ENCODE peak calls at places on chromosomes 11 and 22, in seven cellular contexts. One of them, this sample, is unnamed.

GRCh38 chr22:41596776-41597634 is 7.4 kb upstream of the PMM1 start:
- DNase-seq in NCI-H146: peak
- DNase-seq in Calu3: peak
- DNase-seq in caudate nucleus: peak
- DNase-seq in fibroblast of mammary gland: peak
- DNase-seq in head of caudate nucleus: peak
- DNase-seq in HuH-7: peak
- DNase-seq in this sample: no peak

GRCh38 chr11:75189911-75190310 is 39.0 kb downstream of the SLCO2B1 start:
- DNase-seq in head of caudate nucleus: no peak
- DNase-seq in caudate nucleus: no peak
- DNase-seq in NCI-H146: no peak
- DNase-seq in Calu3: no peak
- DNase-seq in fibroblast of mammary gland: peak
- DNase-seq in HuH-7: no peak
- DNase-seq in this sample: no peak

GRCh38 chr11:35487532-35488078 is 37.8 kb downstream of the PAMR1 start:
- DNase-seq in head of caudate nucleus: no peak
- DNase-seq in HuH-7: peak
- DNase-seq in Calu3: peak
- DNase-seq in caudate nucleus: no peak
- DNase-seq in fibroblast of mammary gland: peak
- DNase-seq in NCI-H146: peak
- DNase-seq in this sample: no peak

GRCh38 chr11:45085657-45086501 is 60.6 kb upstream of the PRDM11 start:
- DNase-seq in fibroblast of mammary gland: no peak
- DNase-seq in caudate nucleus: no peak
- DNase-seq in Calu3: no peak
- DNase-seq in HuH-7: no peak
- DNase-seq in head of caudate nucleus: no peak
- DNase-seq in NCI-H146: peak
- DNase-seq in this sample: no peak

GRCh38 chr11:109644158-109644557 is 222.2 kb downstream of the C11orf87 start:
- DNase-seq in head of caudate nucleus: peak
- DNase-seq in Calu3: no peak
- DNase-seq in fibroblast of mammary gland: peak
- DNase-seq in caudate nucleus: peak
- DNase-seq in NCI-H146: peak
- DNase-seq in HuH-7: no peak
- DNase-seq in this sample: peak

GRCh38 chr11:123129920-123130319 is 65.1 kb downstream of the CLMP start:
- DNase-seq in Calu3: no peak
- DNase-seq in head of caudate nucleus: no peak
- DNase-seq in HuH-7: no peak
- DNase-seq in fibroblast of mammary gland: peak
- DNase-seq in NCI-H146: no peak
- DNase-seq in caudate nucleus: no peak
- DNase-seq in this sample: no peak

GRCh38 chr11:84947970-84948600 is 679.1 kb downstream of the DLG2 start:
- DNase-seq in head of caudate nucleus: peak
- DNase-seq in fibroblast of mammary gland: peak
- DNase-seq in Calu3: no peak
- DNase-seq in NCI-H146: no peak
- DNase-seq in caudate nucleus: peak
- DNase-seq in HuH-7: no peak
- DNase-seq in this sample: no peak

GRCh38 chr11:108496643-108497256 is 1.4 kb downstream of the POGLUT3 start:
- DNase-seq in caudate nucleus: no peak
- DNase-seq in head of caudate nucleus: no peak
- DNase-seq in Calu3: no peak
- DNase-seq in fibroblast of mammary gland: peak
- DNase-seq in HuH-7: no peak
- DNase-seq in NCI-H146: no peak
- DNase-seq in this sample: no peak

GRCh38 chr11:27087425-27087824 is 46.8 kb downstream of the BBOX1 start:
- DNase-seq in head of caudate nucleus: no peak
- DNase-seq in HuH-7: no peak
- DNase-seq in caudate nucleus: no peak
- DNase-seq in fibroblast of mammary gland: no peak
- DNase-seq in NCI-H146: no peak
- DNase-seq in Calu3: no peak
- DNase-seq in this sample: no peak

GRCh38 chr22:21952586-21953571 is at the start of gene PPM1F:
- DNase-seq in NCI-H146: peak
- DNase-seq in fibroblast of mammary gland: peak
- DNase-seq in head of caudate nucleus: peak
- DNase-seq in caudate nucleus: peak
- DNase-seq in HuH-7: peak
- DNase-seq in Calu3: peak
- DNase-seq in this sample: peak

GRCh38 chr22:26409705-26410376 is 19.2 kb upstream of the ASPHD2 start:
- DNase-seq in NCI-H146: no peak
- DNase-seq in Calu3: no peak
- DNase-seq in head of caudate nucleus: no peak
- DNase-seq in caudate nucleus: peak
- DNase-seq in HuH-7: no peak
- DNase-seq in fibroblast of mammary gland: no peak
- DNase-seq in this sample: no peak

GRCh38 chr11:130769782-130770565 is 146.3 kb downstream of the SNX19 start:
- DNase-seq in fibroblast of mammary gland: peak
- DNase-seq in Calu3: no peak
- DNase-seq in HuH-7: no peak
- DNase-seq in caudate nucleus: no peak
- DNase-seq in NCI-H146: no peak
- DNase-seq in head of caudate nucleus: no peak
- DNase-seq in this sample: no peak

GRCh38 chr22:33832558-33833151 is 87.6 kb downstream of the LARGE1 start:
- DNase-seq in fibroblast of mammary gland: no peak
- DNase-seq in HuH-7: no peak
- DNase-seq in Calu3: no peak
- DNase-seq in caudate nucleus: no peak
- DNase-seq in head of caudate nucleus: no peak
- DNase-seq in NCI-H146: no peak
- DNase-seq in this sample: no peak

GRCh38 chr11:33864479-33864878 is 27.4 kb downstream of the LMO2 start:
- DNase-seq in HuH-7: no peak
- DNase-seq in Calu3: no peak
- DNase-seq in caudate nucleus: no peak
- DNase-seq in fibroblast of mammary gland: no peak
- DNase-seq in NCI-H146: no peak
- DNase-seq in head of caudate nucleus: no peak
- DNase-seq in this sample: no peak

GRCh38 chr11:60570970-60571369 is 55.8 kb downstream of the MS4A13 start:
- DNase-seq in NCI-H146: no peak
- DNase-seq in fibroblast of mammary gland: no peak
- DNase-seq in Calu3: no peak
- DNase-seq in caudate nucleus: no peak
- DNase-seq in HuH-7: no peak
- DNase-seq in head of caudate nucleus: no peak
- DNase-seq in this sample: no peak

GRCh38 chr11:113705871-113706654 is at the start of gene TMPRSS5:
- DNase-seq in HuH-7: no peak
- DNase-seq in head of caudate nucleus: peak
- DNase-seq in NCI-H146: no peak
- DNase-seq in caudate nucleus: peak
- DNase-seq in fibroblast of mammary gland: no peak
- DNase-seq in Calu3: peak
- DNase-seq in this sample: no peak

GRCh38 chr11:70842256-70842655 is 410.1 kb downstream of the SHANK2 start:
- DNase-seq in HuH-7: no peak
- DNase-seq in head of caudate nucleus: no peak
- DNase-seq in caudate nucleus: no peak
- DNase-seq in NCI-H146: no peak
- DNase-seq in Calu3: no peak
- DNase-seq in fibroblast of mammary gland: no peak
- DNase-seq in this sample: no peak

GRCh38 chr22:18067548-18068341 is 10.0 kb upstream of the PEX26 start:
- DNase-seq in head of caudate nucleus: no peak
- DNase-seq in HuH-7: no peak
- DNase-seq in NCI-H146: no peak
- DNase-seq in caudate nucleus: no peak
- DNase-seq in fibroblast of mammary gland: no peak
- DNase-seq in Calu3: no peak
- DNase-seq in this sample: no peak

GRCh38 chr22:17350292-17350691 is 19.0 kb upstream of the CECR2 start:
- DNase-seq in caudate nucleus: no peak
- DNase-seq in HuH-7: no peak
- DNase-seq in NCI-H146: no peak
- DNase-seq in Calu3: no peak
- DNase-seq in fibroblast of mammary gland: no peak
- DNase-seq in head of caudate nucleus: no peak
- DNase-seq in this sample: no peak

GRCh38 chr22:23537421-23537820 is 42.7 kb downstream of the IGLL1 start:
- DNase-seq in NCI-H146: no peak
- DNase-seq in fibroblast of mammary gland: no peak
- DNase-seq in Calu3: no peak
- DNase-seq in head of caudate nucleus: no peak
- DNase-seq in HuH-7: no peak
- DNase-seq in caudate nucleus: no peak
- DNase-seq in this sample: no peak

GRCh38 chr11:43989162-43989961 is 46.9 kb downstream of the C11orf96 start:
- DNase-seq in Calu3: no peak
- DNase-seq in caudate nucleus: no peak
- DNase-seq in head of caudate nucleus: no peak
- DNase-seq in NCI-H146: no peak
- DNase-seq in HuH-7: no peak
- DNase-seq in fibroblast of mammary gland: no peak
- DNase-seq in this sample: no peak

GRCh38 chr11:118907051-118907748 is 18.5 kb downstream of the BCL9L start:
- DNase-seq in NCI-H146: peak
- DNase-seq in fibroblast of mammary gland: peak
- DNase-seq in caudate nucleus: peak
- DNase-seq in Calu3: peak
- DNase-seq in HuH-7: peak
- DNase-seq in head of caudate nucleus: peak
- DNase-seq in this sample: peak

GRCh38 chr11:39374963-39375698 is 2084.3 kb downstream of the LRRC4C start:
- DNase-seq in NCI-H146: no peak
- DNase-seq in Calu3: peak
- DNase-seq in head of caudate nucleus: no peak
- DNase-seq in HuH-7: peak
- DNase-seq in caudate nucleus: no peak
- DNase-seq in fibroblast of mammary gland: peak
- DNase-seq in this sample: no peak

GRCh38 chr11:45185228-45185729 is 38.8 kb downstream of the PRDM11 start:
- DNase-seq in HuH-7: no peak
- DNase-seq in caudate nucleus: no peak
- DNase-seq in Calu3: no peak
- DNase-seq in fibroblast of mammary gland: no peak
- DNase-seq in NCI-H146: no peak
- DNase-seq in head of caudate nucleus: no peak
- DNase-seq in this sample: no peak

GRCh38 chr22:36738416-36739020 is 35.0 kb upstream of the CACNG2 start:
- DNase-seq in HuH-7: no peak
- DNase-seq in fibroblast of mammary gland: no peak
- DNase-seq in head of caudate nucleus: no peak
- DNase-seq in Calu3: no peak
- DNase-seq in NCI-H146: no peak
- DNase-seq in caudate nucleus: no peak
- DNase-seq in this sample: no peak

GRCh38 chr11:35549787-35550186 is 24.4 kb upstream of the PAMR1 start:
- DNase-seq in NCI-H146: no peak
- DNase-seq in fibroblast of mammary gland: peak
- DNase-seq in Calu3: no peak
- DNase-seq in head of caudate nucleus: no peak
- DNase-seq in HuH-7: no peak
- DNase-seq in caudate nucleus: no peak
- DNase-seq in this sample: no peak

GRCh38 chr22:36197065-36197440 is 4.6 kb downstream of the APOL4 start:
- DNase-seq in caudate nucleus: no peak
- DNase-seq in HuH-7: no peak
- DNase-seq in Calu3: no peak
- DNase-seq in NCI-H146: peak
- DNase-seq in fibroblast of mammary gland: peak
- DNase-seq in head of caudate nucleus: no peak
- DNase-seq in this sample: no peak

GRCh38 chr11:66557733-66558326 is 10.6 kb downstream of the CTSF start:
- DNase-seq in caudate nucleus: no peak
- DNase-seq in Calu3: no peak
- DNase-seq in NCI-H146: no peak
- DNase-seq in head of caudate nucleus: no peak
- DNase-seq in fibroblast of mammary gland: no peak
- DNase-seq in HuH-7: no peak
- DNase-seq in this sample: no peak

GRCh38 chr22:47795477-47796127 is 1033.2 kb downstream of the TBC1D22A start:
- DNase-seq in fibroblast of mammary gland: no peak
- DNase-seq in head of caudate nucleus: no peak
- DNase-seq in Calu3: no peak
- DNase-seq in HuH-7: no peak
- DNase-seq in caudate nucleus: no peak
- DNase-seq in NCI-H146: no peak
- DNase-seq in this sample: no peak

GRCh38 chr22:44049369-44050231 is 25.5 kb downstream of the PARVB start:
- DNase-seq in fibroblast of mammary gland: no peak
- DNase-seq in NCI-H146: no peak
- DNase-seq in HuH-7: no peak
- DNase-seq in Calu3: no peak
- DNase-seq in caudate nucleus: peak
- DNase-seq in head of caudate nucleus: no peak
- DNase-seq in this sample: no peak

GRCh38 chr22:29454186-29454745 is 15.9 kb downstream of the RFPL1 start:
- DNase-seq in Calu3: no peak
- DNase-seq in fibroblast of mammary gland: no peak
- DNase-seq in head of caudate nucleus: peak
- DNase-seq in caudate nucleus: no peak
- DNase-seq in HuH-7: no peak
- DNase-seq in NCI-H146: no peak
- DNase-seq in this sample: peak

GRCh38 chr11:111469200-111469599 is 43.0 kb downstream of the BTG4 start:
- DNase-seq in NCI-H146: no peak
- DNase-seq in HuH-7: no peak
- DNase-seq in fibroblast of mammary gland: peak
- DNase-seq in head of caudate nucleus: no peak
- DNase-seq in Calu3: no peak
- DNase-seq in caudate nucleus: no peak
- DNase-seq in this sample: no peak

GRCh38 chr11:41497974-41498373 is 38.5 kb upstream of the LRRC4C start:
- DNase-seq in NCI-H146: peak
- DNase-seq in Calu3: no peak
- DNase-seq in caudate nucleus: no peak
- DNase-seq in HuH-7: no peak
- DNase-seq in fibroblast of mammary gland: no peak
- DNase-seq in head of caudate nucleus: no peak
- DNase-seq in this sample: no peak

GRCh38 chr11:103993502-103993901 is 42.9 kb upstream of the DDI1 start:
- DNase-seq in fibroblast of mammary gland: peak
- DNase-seq in Calu3: no peak
- DNase-seq in caudate nucleus: no peak
- DNase-seq in head of caudate nucleus: no peak
- DNase-seq in NCI-H146: no peak
- DNase-seq in HuH-7: no peak
- DNase-seq in this sample: no peak

GRCh38 chr22:33242078-33242477 is 183.9 kb upstream of the SYN3 start:
- DNase-seq in head of caudate nucleus: no peak
- DNase-seq in Calu3: no peak
- DNase-seq in NCI-H146: no peak
- DNase-seq in caudate nucleus: no peak
- DNase-seq in HuH-7: no peak
- DNase-seq in fibroblast of mammary gland: no peak
- DNase-seq in this sample: no peak

GRCh38 chr11:125069796-125070195 is 6.7 kb downstream of the SLC37A2 start:
- DNase-seq in head of caudate nucleus: no peak
- DNase-seq in caudate nucleus: no peak
- DNase-seq in Calu3: no peak
- DNase-seq in NCI-H146: no peak
- DNase-seq in fibroblast of mammary gland: no peak
- DNase-seq in HuH-7: no peak
- DNase-seq in this sample: no peak

GRCh38 chr11:114110948-114111347 is 51.4 kb downstream of the ZBTB16 start:
- DNase-seq in Calu3: no peak
- DNase-seq in head of caudate nucleus: no peak
- DNase-seq in NCI-H146: no peak
- DNase-seq in fibroblast of mammary gland: peak
- DNase-seq in caudate nucleus: no peak
- DNase-seq in HuH-7: no peak
- DNase-seq in this sample: no peak

GRCh38 chr22:20226077-20226716 is 41.9 kb downstream of the RTN4R start:
- DNase-seq in HuH-7: no peak
- DNase-seq in caudate nucleus: no peak
- DNase-seq in fibroblast of mammary gland: no peak
- DNase-seq in head of caudate nucleus: no peak
- DNase-seq in NCI-H146: no peak
- DNase-seq in Calu3: no peak
- DNase-seq in this sample: no peak

This sample was measured in C1 segment of cervical spinal cord.